ENCODE peak calls at places on chromosome 16, in seven cellular contexts. One of them, this sample, is unnamed. For H3K36me3, the result is how much of the 10 kb centered on the place peaks cover.

GRCh38 chr16:31333686-31334649 is 21.0 kb upstream of the ITGAX start:
- DNase-seq in tibial nerve: no peak
- DNase-seq in fibroblast of lung: peak
- DNase-seq in psoas muscle: no peak
- DNase-seq in uterus: no peak
- DNase-seq in neuronal stem cell: no peak
- DNase-seq in HepG2: peak
- DNase-seq in this sample: no peak

GRCh38 chr16:84104231-84104630 is 12.5 kb downstream of the MBTPS1 start:
- DNase-seq in tibial nerve: no peak
- DNase-seq in fibroblast of lung: no peak
- DNase-seq in psoas muscle: no peak
- DNase-seq in uterus: no peak
- DNase-seq in neuronal stem cell: no peak
- DNase-seq in HepG2: no peak
- DNase-seq in this sample: no peak

GRCh38 chr16:79598341-79599181 is 2.0 kb downstream of the MAF start:
- DNase-seq in tibial nerve: peak
- DNase-seq in fibroblast of lung: peak
- DNase-seq in psoas muscle: peak
- DNase-seq in uterus: peak
- DNase-seq in neuronal stem cell: peak
- DNase-seq in HepG2: no peak
- DNase-seq in this sample: peak

GRCh38 chr16:12340151-12340733 is 363.7 kb downstream of the SNX29 start:
- DNase-seq in tibial nerve: peak
- DNase-seq in fibroblast of lung: peak
- DNase-seq in psoas muscle: no peak
- DNase-seq in uterus: no peak
- DNase-seq in neuronal stem cell: no peak
- DNase-seq in HepG2: peak
- DNase-seq in this sample: no peak

GRCh38 chr16:5032748-5033167 is 977 bp downstream of the NAGPA start:
- DNase-seq in tibial nerve: no peak
- DNase-seq in fibroblast of lung: no peak
- DNase-seq in psoas muscle: peak
- DNase-seq in uterus: no peak
- DNase-seq in neuronal stem cell: no peak
- DNase-seq in HepG2: peak
- DNase-seq in this sample: no peak

GRCh38 chr16:84881702-84882521 is 62.1 kb downstream of the CRISPLD2 start:
- DNase-seq in tibial nerve: peak
- DNase-seq in fibroblast of lung: peak
- DNase-seq in psoas muscle: peak
- DNase-seq in uterus: peak
- DNase-seq in neuronal stem cell: no peak
- DNase-seq in HepG2: peak
- DNase-seq in this sample: no peak

GRCh38 chr16:74468807-74469511 is 47.7 kb upstream of the CLEC18B start:
- DNase-seq in tibial nerve: no peak
- DNase-seq in fibroblast of lung: no peak
- DNase-seq in psoas muscle: no peak
- DNase-seq in uterus: no peak
- DNase-seq in neuronal stem cell: no peak
- DNase-seq in HepG2: peak
- DNase-seq in this sample: no peak

GRCh38 chr16:12651765-12652531 is 151.7 kb downstream of the CPPED1 start:
- DNase-seq in tibial nerve: no peak
- DNase-seq in fibroblast of lung: no peak
- DNase-seq in psoas muscle: no peak
- DNase-seq in uterus: no peak
- DNase-seq in neuronal stem cell: peak
- DNase-seq in HepG2: no peak
- DNase-seq in this sample: no peak

GRCh38 chr16:57266531-57267268 is 17.8 kb downstream of the PLLP start:
- DNase-seq in tibial nerve: no peak
- DNase-seq in fibroblast of lung: no peak
- DNase-seq in psoas muscle: no peak
- DNase-seq in uterus: no peak
- DNase-seq in neuronal stem cell: no peak
- DNase-seq in HepG2: no peak
- DNase-seq in this sample: no peak

GRCh38 chr16:89146211-89147005 is 25.1 kb upstream of the CDH15 start:
- DNase-seq in tibial nerve: no peak
- DNase-seq in fibroblast of lung: no peak
- DNase-seq in psoas muscle: no peak
- DNase-seq in uterus: no peak
- DNase-seq in neuronal stem cell: no peak
- DNase-seq in HepG2: no peak
- DNase-seq in this sample: no peak
- H3K36me3 ChIP-seq in tibial nerve: under half
- H3K36me3 ChIP-seq in fibroblast of lung: under half
- H3K36me3 ChIP-seq in psoas muscle: under half
- H3K36me3 ChIP-seq in uterus: under half
- H3K36me3 ChIP-seq in neuronal stem cell: under half
- H3K36me3 ChIP-seq in HepG2: under half
- H3K36me3 ChIP-seq in this sample: half or more

GRCh38 chr16:67551091-67551490 is 11.2 kb upstream of the CTCF start:
- DNase-seq in tibial nerve: no peak
- DNase-seq in fibroblast of lung: no peak
- DNase-seq in psoas muscle: no peak
- DNase-seq in uterus: no peak
- DNase-seq in neuronal stem cell: no peak
- DNase-seq in HepG2: no peak
- DNase-seq in this sample: no peak

GRCh38 chr16:67549936-67550335 is 12.4 kb upstream of the CTCF start:
- DNase-seq in tibial nerve: no peak
- DNase-seq in fibroblast of lung: no peak
- DNase-seq in psoas muscle: no peak
- DNase-seq in uterus: no peak
- DNase-seq in neuronal stem cell: no peak
- DNase-seq in HepG2: no peak
- DNase-seq in this sample: no peak

GRCh38 chr16:67549240-67549639 is 13.1 kb upstream of the CTCF start:
- DNase-seq in tibial nerve: no peak
- DNase-seq in fibroblast of lung: no peak
- DNase-seq in psoas muscle: no peak
- DNase-seq in uterus: no peak
- DNase-seq in neuronal stem cell: no peak
- DNase-seq in HepG2: no peak
- DNase-seq in this sample: no peak

GRCh38 chr16:67551972-67552371 is 10.4 kb upstream of the CTCF start:
- DNase-seq in tibial nerve: no peak
- DNase-seq in fibroblast of lung: no peak
- DNase-seq in psoas muscle: no peak
- DNase-seq in uterus: no peak
- DNase-seq in neuronal stem cell: no peak
- DNase-seq in HepG2: no peak
- DNase-seq in this sample: no peak

GRCh38 chr16:67552476-67552875 is 9.8 kb upstream of the CTCF start:
- DNase-seq in tibial nerve: no peak
- DNase-seq in fibroblast of lung: no peak
- DNase-seq in psoas muscle: no peak
- DNase-seq in uterus: no peak
- DNase-seq in neuronal stem cell: no peak
- DNase-seq in HepG2: no peak
- DNase-seq in this sample: no peak
- H3K36me3 ChIP-seq in tibial nerve: under half
- H3K36me3 ChIP-seq in fibroblast of lung: under half
- H3K36me3 ChIP-seq in psoas muscle: under half
- H3K36me3 ChIP-seq in uterus: under half
- H3K36me3 ChIP-seq in neuronal stem cell: under half
- H3K36me3 ChIP-seq in HepG2: under half
- H3K36me3 ChIP-seq in this sample: under half

GRCh38 chr16:22340945-22341344 is 33.5 kb downstream of the CDR2 start:
- DNase-seq in tibial nerve: no peak
- DNase-seq in fibroblast of lung: no peak
- DNase-seq in psoas muscle: no peak
- DNase-seq in uterus: no peak
- DNase-seq in neuronal stem cell: no peak
- DNase-seq in HepG2: no peak
- DNase-seq in this sample: no peak

GRCh38 chr16:22337045-22337444 is 37.4 kb downstream of the CDR2 start:
- DNase-seq in tibial nerve: no peak
- DNase-seq in fibroblast of lung: peak
- DNase-seq in psoas muscle: no peak
- DNase-seq in uterus: no peak
- DNase-seq in neuronal stem cell: no peak
- DNase-seq in HepG2: no peak
- DNase-seq in this sample: no peak

GRCh38 chr16:22335668-22336246 is 38.5 kb downstream of the POLR3E start:
- DNase-seq in tibial nerve: no peak
- DNase-seq in fibroblast of lung: no peak
- DNase-seq in psoas muscle: no peak
- DNase-seq in uterus: no peak
- DNase-seq in neuronal stem cell: no peak
- DNase-seq in HepG2: no peak
- DNase-seq in this sample: no peak

GRCh38 chr16:22336581-22336980 is 37.8 kb downstream of the CDR2 start:
- DNase-seq in tibial nerve: no peak
- DNase-seq in fibroblast of lung: no peak
- DNase-seq in psoas muscle: no peak
- DNase-seq in uterus: no peak
- DNase-seq in neuronal stem cell: no peak
- DNase-seq in HepG2: no peak
- DNase-seq in this sample: no peak

DNA sequence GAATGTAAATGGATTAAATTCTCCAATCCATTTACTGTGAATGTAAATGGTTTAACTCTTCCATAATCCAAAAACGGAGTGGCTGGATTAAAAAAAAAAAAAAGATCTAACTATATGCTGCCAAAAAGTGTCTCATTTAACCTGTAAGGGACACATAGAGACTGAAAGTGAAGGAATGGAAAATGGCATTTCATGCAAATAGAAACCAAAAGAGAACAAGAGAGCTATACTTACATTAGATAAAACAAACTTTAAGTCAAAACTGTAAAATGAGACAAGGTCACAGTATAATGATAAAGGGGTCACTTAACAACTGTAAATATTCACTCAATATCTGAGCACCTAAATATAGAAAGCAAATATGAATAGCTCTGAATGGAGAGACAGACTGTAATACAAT is 36.6 kb downstream of the CDR2 start:
- DNase-seq in tibial nerve: no peak
- DNase-seq in fibroblast of lung: no peak
- DNase-seq in psoas muscle: no peak
- DNase-seq in uterus: no peak
- DNase-seq in neuronal stem cell: no peak
- DNase-seq in HepG2: no peak
- DNase-seq in this sample: no peak
- H3K36me3 ChIP-seq in tibial nerve: under half
- H3K36me3 ChIP-seq in fibroblast of lung: under half
- H3K36me3 ChIP-seq in psoas muscle: under half
- H3K36me3 ChIP-seq in uterus: under half
- H3K36me3 ChIP-seq in neuronal stem cell: under half
- H3K36me3 ChIP-seq in HepG2: under half
- H3K36me3 ChIP-seq in this sample: under half

GRCh38 chr16:27492588-27492979 is 57.1 kb downstream of the GTF3C1 start:
- DNase-seq in tibial nerve: no peak
- DNase-seq in fibroblast of lung: no peak
- DNase-seq in psoas muscle: no peak
- DNase-seq in uterus: no peak
- DNase-seq in neuronal stem cell: no peak
- DNase-seq in HepG2: no peak
- DNase-seq in this sample: no peak

GRCh38 chr16:27486344-27486743 is 63.4 kb downstream of the GTF3C1 start:
- DNase-seq in tibial nerve: no peak
- DNase-seq in fibroblast of lung: no peak
- DNase-seq in psoas muscle: no peak
- DNase-seq in uterus: no peak
- DNase-seq in neuronal stem cell: no peak
- DNase-seq in HepG2: no peak
- DNase-seq in this sample: no peak

GRCh38 chr16:27491894-27492587 is 57.7 kb downstream of the GTF3C1 start:
- DNase-seq in tibial nerve: no peak
- DNase-seq in fibroblast of lung: no peak
- DNase-seq in psoas muscle: no peak
- DNase-seq in uterus: no peak
- DNase-seq in neuronal stem cell: no peak
- DNase-seq in HepG2: no peak
- DNase-seq in this sample: no peak

GRCh38 chr16:27489421-27489820 is 60.3 kb downstream of the GTF3C1 start:
- DNase-seq in tibial nerve: no peak
- DNase-seq in fibroblast of lung: no peak
- DNase-seq in psoas muscle: no peak
- DNase-seq in uterus: no peak
- DNase-seq in neuronal stem cell: no peak
- DNase-seq in HepG2: no peak
- DNase-seq in this sample: no peak

DNA sequence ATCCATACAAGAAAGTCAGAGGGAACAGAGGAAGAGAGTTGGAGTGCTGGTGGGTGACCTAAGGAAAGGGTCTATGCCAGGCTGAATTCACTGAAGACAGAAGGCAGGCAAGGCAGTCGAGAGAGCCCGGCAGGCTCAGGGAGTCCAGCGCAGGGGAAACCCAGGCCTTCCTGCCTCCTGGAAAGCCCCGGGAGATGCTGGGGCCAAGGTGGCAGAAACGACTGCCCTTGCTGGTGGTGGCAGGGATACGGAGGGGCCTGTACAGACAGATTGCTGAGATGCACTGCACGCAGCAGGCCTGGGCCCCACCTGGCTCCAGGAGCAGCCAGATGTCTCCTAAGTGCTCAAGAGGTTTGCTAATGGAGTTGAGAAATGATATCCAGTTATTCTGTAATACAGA is 59.8 kb downstream of the GTF3C1 start:
- DNase-seq in tibial nerve: no peak
- DNase-seq in fibroblast of lung: no peak
- DNase-seq in psoas muscle: no peak
- DNase-seq in uterus: no peak
- DNase-seq in neuronal stem cell: no peak
- DNase-seq in HepG2: no peak
- DNase-seq in this sample: no peak
- H3K36me3 ChIP-seq in tibial nerve: under half
- H3K36me3 ChIP-seq in fibroblast of lung: under half
- H3K36me3 ChIP-seq in psoas muscle: under half
- H3K36me3 ChIP-seq in uterus: under half
- H3K36me3 ChIP-seq in neuronal stem cell: half or more
- H3K36me3 ChIP-seq in HepG2: half or more
- H3K36me3 ChIP-seq in this sample: half or more

GRCh38 chr16:70781800-70782199 is 19.2 kb downstream of the VAC14 start:
- DNase-seq in tibial nerve: no peak
- DNase-seq in fibroblast of lung: no peak
- DNase-seq in psoas muscle: peak
- DNase-seq in uterus: no peak
- DNase-seq in neuronal stem cell: no peak
- DNase-seq in HepG2: no peak
- DNase-seq in this sample: no peak
- H3K36me3 ChIP-seq in tibial nerve: under half
- H3K36me3 ChIP-seq in fibroblast of lung: under half
- H3K36me3 ChIP-seq in psoas muscle: under half
- H3K36me3 ChIP-seq in uterus: under half
- H3K36me3 ChIP-seq in neuronal stem cell: half or more
- H3K36me3 ChIP-seq in HepG2: half or more
- H3K36me3 ChIP-seq in this sample: under half

This sample was measured in gastrocnemius medialis.